ENCODE peak calls at places on chromosomes 12 and 14, in six cellular contexts. One of them, this sample, is unnamed.

GRCh38 chr12:110543252-110543959 is 39.7 kb downstream of the PPTC7 start:
- DNase-seq in CD8-positive, alpha-beta memory T cell: no peak
- DNase-seq in ovary: peak
- DNase-seq in pancreas: peak
- DNase-seq in suprapubic skin: peak
- DNase-seq in upper lobe of right lung: peak
- DNase-seq in this sample: no peak

GRCh38 chr12:81208193-81208946 is 130.5 kb downstream of the ACSS3 start:
- DNase-seq in CD8-positive, alpha-beta memory T cell: no peak
- DNase-seq in ovary: no peak
- DNase-seq in pancreas: no peak
- DNase-seq in suprapubic skin: no peak
- DNase-seq in upper lobe of right lung: no peak
- DNase-seq in this sample: no peak

GRCh38 chr12:41893491-41893890 is 251.2 kb downstream of the GXYLT1 start:
- DNase-seq in CD8-positive, alpha-beta memory T cell: no peak
- DNase-seq in ovary: no peak
- DNase-seq in pancreas: no peak
- DNase-seq in suprapubic skin: no peak
- DNase-seq in upper lobe of right lung: no peak
- DNase-seq in this sample: no peak

GRCh38 chr14:104301731-104302460 is 163.5 kb downstream of the KIF26A start:
- DNase-seq in CD8-positive, alpha-beta memory T cell: no peak
- DNase-seq in ovary: no peak
- DNase-seq in pancreas: no peak
- DNase-seq in suprapubic skin: no peak
- DNase-seq in upper lobe of right lung: no peak
- DNase-seq in this sample: no peak

GRCh38 chr14:91311284-91311662 is 66.8 kb upstream of the GPR68 start:
- DNase-seq in CD8-positive, alpha-beta memory T cell: peak
- DNase-seq in ovary: no peak
- DNase-seq in pancreas: no peak
- DNase-seq in suprapubic skin: no peak
- DNase-seq in upper lobe of right lung: peak
- DNase-seq in this sample: peak

GRCh38 chr12:3293446-3294161 is 197.4 kb upstream of the PRMT8 start:
- DNase-seq in CD8-positive, alpha-beta memory T cell: no peak
- DNase-seq in ovary: peak
- DNase-seq in pancreas: no peak
- DNase-seq in suprapubic skin: no peak
- DNase-seq in upper lobe of right lung: no peak
- DNase-seq in this sample: no peak

GRCh38 chr14:68471029-68471963 is 321.6 kb downstream of the ZFP36L1 start:
- DNase-seq in CD8-positive, alpha-beta memory T cell: no peak
- DNase-seq in ovary: no peak
- DNase-seq in pancreas: peak
- DNase-seq in suprapubic skin: no peak
- DNase-seq in upper lobe of right lung: no peak
- DNase-seq in this sample: no peak

GRCh38 chr12:111201036-111201435 is 167.9 kb downstream of the PHETA1 start:
- DNase-seq in CD8-positive, alpha-beta memory T cell: no peak
- DNase-seq in ovary: no peak
- DNase-seq in pancreas: no peak
- DNase-seq in suprapubic skin: no peak
- DNase-seq in upper lobe of right lung: no peak
- DNase-seq in this sample: no peak

GRCh38 chr12:79886917-79887519 is 47.9 kb downstream of the PPP1R12A start:
- DNase-seq in CD8-positive, alpha-beta memory T cell: no peak
- DNase-seq in ovary: no peak
- DNase-seq in pancreas: no peak
- DNase-seq in suprapubic skin: no peak
- DNase-seq in upper lobe of right lung: no peak
- DNase-seq in this sample: no peak

GRCh38 chr12:124884587-124885438 is 21.1 kb upstream of the SCARB1 start:
- DNase-seq in CD8-positive, alpha-beta memory T cell: no peak
- DNase-seq in ovary: no peak
- DNase-seq in pancreas: no peak
- DNase-seq in suprapubic skin: no peak
- DNase-seq in upper lobe of right lung: no peak
- DNase-seq in this sample: no peak

GRCh38 chr14:59342516-59343484 is 122.4 kb downstream of the GPR135 start:
- DNase-seq in CD8-positive, alpha-beta memory T cell: no peak
- DNase-seq in ovary: no peak
- DNase-seq in pancreas: peak
- DNase-seq in suprapubic skin: no peak
- DNase-seq in upper lobe of right lung: no peak
- DNase-seq in this sample: no peak

GRCh38 chr14:20436363-20436755 is 393 bp upstream of the KLHL33 start:
- DNase-seq in CD8-positive, alpha-beta memory T cell: no peak
- DNase-seq in ovary: no peak
- DNase-seq in pancreas: no peak
- DNase-seq in suprapubic skin: no peak
- DNase-seq in upper lobe of right lung: no peak
- DNase-seq in this sample: no peak
- H3K27ac ChIP-seq in CD8-positive, alpha-beta memory T cell: no peak
- H3K27ac ChIP-seq in ovary: no peak
- H3K27ac ChIP-seq in pancreas: no peak
- H3K27ac ChIP-seq in suprapubic skin: no peak
- H3K27ac ChIP-seq in upper lobe of right lung: no peak
- H3K27ac ChIP-seq in this sample: no peak

DNA sequence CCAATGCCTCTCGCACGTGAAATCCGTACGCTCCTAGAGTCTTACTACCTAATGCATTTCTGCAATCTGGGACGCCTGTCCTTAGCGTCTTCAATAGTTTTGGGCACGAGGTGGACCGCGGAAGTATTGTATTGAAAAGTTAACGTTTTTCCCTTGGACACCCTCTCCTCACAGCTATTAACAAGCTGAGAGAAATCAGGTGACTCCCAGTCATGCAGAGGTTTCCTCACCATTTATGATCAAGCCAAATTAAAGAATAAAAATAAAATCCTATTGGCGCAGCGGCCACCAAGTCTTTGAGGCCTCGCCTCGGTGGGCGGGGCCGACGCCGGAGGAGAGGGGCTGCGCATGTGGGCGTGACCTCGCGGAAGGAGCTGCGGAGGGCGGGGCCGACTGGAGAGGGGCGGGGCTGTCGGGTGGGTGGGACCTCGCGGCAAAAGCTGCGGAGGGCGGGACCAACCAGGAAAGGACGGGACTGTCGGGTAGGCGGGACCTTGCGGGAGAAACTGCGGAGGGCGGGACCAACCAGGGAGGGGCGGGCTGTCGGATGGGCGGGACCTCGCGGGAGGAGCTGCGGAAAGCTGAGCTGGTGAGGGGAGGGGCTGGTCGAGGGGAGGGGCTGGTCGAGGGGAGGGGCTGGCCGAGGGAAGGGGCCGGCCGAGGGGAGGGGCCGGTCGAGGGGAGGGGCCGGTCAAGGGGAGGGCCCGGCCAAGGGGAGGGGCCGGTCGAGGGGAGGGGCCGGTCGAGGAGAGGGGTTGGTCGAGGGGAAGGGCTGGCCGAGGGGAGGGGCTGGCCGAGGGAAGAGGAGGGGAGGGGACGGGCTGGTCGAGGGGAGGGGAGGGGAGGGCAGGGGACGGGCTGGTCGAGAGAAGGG is 1.1 kb upstream of the PPP2R5C start:
- DNase-seq in CD8-positive, alpha-beta memory T cell: peak
- DNase-seq in ovary: peak
- DNase-seq in pancreas: peak
- DNase-seq in suprapubic skin: peak
- DNase-seq in upper lobe of right lung: peak
- DNase-seq in this sample: peak
- H3K27ac ChIP-seq in CD8-positive, alpha-beta memory T cell: no peak
- H3K27ac ChIP-seq in ovary: peak
- H3K27ac ChIP-seq in pancreas: peak
- H3K27ac ChIP-seq in suprapubic skin: peak
- H3K27ac ChIP-seq in upper lobe of right lung: peak
- H3K27ac ChIP-seq in this sample: peak

DNA sequence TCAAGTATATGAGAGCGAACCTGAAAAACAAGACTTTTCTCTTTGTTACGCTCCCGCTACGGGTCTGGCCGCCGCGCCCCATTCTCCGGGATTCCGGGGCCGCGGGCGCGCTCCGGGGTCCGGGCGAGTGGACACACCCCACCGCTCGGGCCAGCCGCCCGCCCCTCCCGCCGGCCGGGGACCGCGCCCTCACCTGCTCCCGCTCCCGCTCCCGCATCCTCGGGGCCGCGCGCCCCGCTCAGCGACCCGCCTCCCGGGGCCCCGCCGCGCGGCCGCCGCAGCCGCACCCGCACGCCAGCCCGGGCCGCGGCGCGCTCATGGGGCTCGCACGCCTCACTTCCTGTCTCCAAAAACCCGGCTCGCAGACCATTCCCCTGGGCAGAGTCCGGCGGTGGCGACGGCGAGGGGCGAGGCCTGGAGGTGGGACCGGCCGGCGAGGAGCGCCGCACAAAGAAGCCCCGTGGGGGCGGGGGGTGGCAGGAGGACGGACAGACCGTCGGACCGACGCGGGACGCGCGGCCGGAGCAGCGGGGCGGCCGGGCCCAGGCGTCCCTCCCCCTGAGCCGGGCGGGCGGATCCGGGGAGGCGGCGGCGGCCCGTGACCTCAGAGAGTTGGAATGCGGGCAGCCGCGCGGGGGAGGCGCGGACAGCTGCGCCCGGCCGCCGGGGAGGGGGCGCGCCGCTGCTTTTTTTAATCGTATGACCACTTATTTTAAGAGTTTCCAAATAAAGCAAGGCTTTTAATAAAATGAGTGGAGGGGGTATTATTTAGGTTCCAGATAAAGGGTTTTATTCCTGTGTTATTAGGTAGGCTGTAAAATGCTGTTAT is at the start of gene PTPN21:
- DNase-seq in CD8-positive, alpha-beta memory T cell: no peak
- DNase-seq in ovary: peak
- DNase-seq in pancreas: peak
- DNase-seq in suprapubic skin: peak
- DNase-seq in upper lobe of right lung: peak
- DNase-seq in this sample: no peak
- H3K27ac ChIP-seq in CD8-positive, alpha-beta memory T cell: no peak
- H3K27ac ChIP-seq in ovary: peak
- H3K27ac ChIP-seq in pancreas: peak
- H3K27ac ChIP-seq in suprapubic skin: peak
- H3K27ac ChIP-seq in upper lobe of right lung: peak
- H3K27ac ChIP-seq in this sample: no peak

GRCh38 chr12:114399664-114400211 is 6.2 kb downstream of the TBX5 start:
- DNase-seq in CD8-positive, alpha-beta memory T cell: no peak
- DNase-seq in ovary: no peak
- DNase-seq in pancreas: no peak
- DNase-seq in suprapubic skin: no peak
- DNase-seq in upper lobe of right lung: no peak
- DNase-seq in this sample: no peak
- H3K27ac ChIP-seq in CD8-positive, alpha-beta memory T cell: no peak
- H3K27ac ChIP-seq in ovary: no peak
- H3K27ac ChIP-seq in pancreas: no peak
- H3K27ac ChIP-seq in suprapubic skin: no peak
- H3K27ac ChIP-seq in upper lobe of right lung: peak
- H3K27ac ChIP-seq in this sample: no peak

GRCh38 chr14:65469903-65470302 is 57.4 kb downstream of the FUT8 start:
- DNase-seq in CD8-positive, alpha-beta memory T cell: no peak
- DNase-seq in ovary: no peak
- DNase-seq in pancreas: no peak
- DNase-seq in suprapubic skin: no peak
- DNase-seq in upper lobe of right lung: no peak
- DNase-seq in this sample: no peak

GRCh38 chr14:65471038-65471878 is 58.7 kb downstream of the FUT8 start:
- DNase-seq in CD8-positive, alpha-beta memory T cell: no peak
- DNase-seq in ovary: no peak
- DNase-seq in pancreas: no peak
- DNase-seq in suprapubic skin: no peak
- DNase-seq in upper lobe of right lung: no peak
- DNase-seq in this sample: no peak

GRCh38 chr14:65472189-65472588 is 59.7 kb downstream of the FUT8 start:
- DNase-seq in CD8-positive, alpha-beta memory T cell: no peak
- DNase-seq in ovary: no peak
- DNase-seq in pancreas: no peak
- DNase-seq in suprapubic skin: no peak
- DNase-seq in upper lobe of right lung: no peak
- DNase-seq in this sample: no peak

GRCh38 chr14:65465584-65465983 is 53.1 kb downstream of the FUT8 start:
- DNase-seq in CD8-positive, alpha-beta memory T cell: no peak
- DNase-seq in ovary: no peak
- DNase-seq in pancreas: no peak
- DNase-seq in suprapubic skin: no peak
- DNase-seq in upper lobe of right lung: no peak
- DNase-seq in this sample: no peak

DNA sequence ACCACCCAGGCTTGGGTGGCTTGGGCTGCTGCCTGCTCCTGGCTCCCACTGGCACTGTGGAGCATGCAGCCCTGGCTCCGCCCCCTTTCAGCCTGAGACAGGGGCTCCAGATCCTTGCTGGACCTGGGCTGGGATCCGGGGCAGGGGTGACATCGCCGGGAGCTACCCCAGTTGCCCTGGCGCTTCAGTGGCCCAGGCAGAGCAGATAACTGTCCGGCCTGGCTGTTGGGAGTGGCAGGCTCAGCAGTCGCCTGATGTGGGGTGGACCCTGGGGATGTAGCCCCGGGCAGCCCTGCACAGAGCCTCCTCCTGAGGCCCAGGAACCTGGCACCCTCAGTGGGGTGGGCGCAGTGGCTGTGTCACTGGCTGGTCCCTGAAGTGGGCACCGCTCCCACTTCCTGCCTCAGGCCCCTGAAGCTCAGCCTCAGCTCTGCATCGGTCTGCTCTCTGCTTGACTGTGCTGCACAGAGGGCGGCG is 57.9 kb downstream of the FUT8 start:
- DNase-seq in CD8-positive, alpha-beta memory T cell: no peak
- DNase-seq in ovary: no peak
- DNase-seq in pancreas: peak
- DNase-seq in suprapubic skin: no peak
- DNase-seq in upper lobe of right lung: no peak
- DNase-seq in this sample: no peak
- H3K27ac ChIP-seq in CD8-positive, alpha-beta memory T cell: no peak
- H3K27ac ChIP-seq in ovary: no peak
- H3K27ac ChIP-seq in pancreas: no peak
- H3K27ac ChIP-seq in suprapubic skin: no peak
- H3K27ac ChIP-seq in upper lobe of right lung: no peak
- H3K27ac ChIP-seq in this sample: no peak

This sample was measured in effector memory CD4-positive, alpha-beta T cell.